ENCODE peak calls at places on chromosomes 4 and X, in ten cellular contexts. I, D, K, Z, U, M, X, F, A and O are unnamed samples.

GRCh38 chrX:8034058-8034457 is 106.8 kb upstream of the PNPLA4 start:
- DNase-seq in D (no peak), K (no peak), I (no peak), Z (no peak), F (peak), M (no peak), U (no peak), X (no peak), A (no peak), O (no peak)

GRCh38 chr4:173128199-173128890 is 40.3 kb upstream of the GALNT7 start:
- DNase-seq in K (no peak), F (no peak), U (no peak), X (no peak), Z (no peak), M (no peak), D (no peak), A (no peak), I (no peak), O (no peak)

GRCh38 chr4:180314972-180315371 is 1928.2 kb upstream of the TENM3 start:
- DNase-seq in A (no peak), K (no peak), F (no peak), I (no peak), X (peak), U (no peak), D (no peak), Z (peak), M (no peak), O (no peak)

GRCh38 chrX:10579018-10579752 is 41.2 kb downstream of the MID1 start:
- DNase-seq in K (no peak), X (no peak), M (no peak), D (no peak), F (no peak), U (peak), I (peak), Z (no peak), A (no peak), O (no peak)

GRCh38 chrX:42948723-42949122 is 170.8 kb upstream of the PPP1R2C start:
- DNase-seq in I (no peak), D (peak), X (no peak), Z (no peak), M (no peak), F (no peak), K (no peak), A (peak), U (no peak), O (no peak)

GRCh38 chrX:122418758-122419157 is 765.3 kb upstream of the GRIA3 start:
- DNase-seq in I (no peak), X (no peak), Z (no peak), U (no peak), F (no peak), A (no peak), K (no peak), M (no peak), D (no peak), O (no peak)

GRCh38 chr4:75545526-75545925 is 10.3 kb upstream of the ODAPH start:
- DNase-seq in D (no peak), M (no peak), A (no peak), U (peak), Z (no peak), F (no peak), I (no peak), X (no peak), K (no peak), O (no peak)

GRCh38 chr4:86816463-86817107 is 32.6 kb downstream of the SLC10A6 start:
- DNase-seq in K (no peak), A (no peak), Z (no peak), I (no peak), U (no peak), F (no peak), D (no peak), X (no peak), M (no peak), O (no peak)

GRCh38 chrX:43882294-43882681 is at the start of gene MAOB:
- DNase-seq in X (peak), U (no peak), I (no peak), Z (peak), K (no peak), M (no peak), F (peak), A (no peak), D (no peak), O (no peak)

GRCh38 chr4:55996611-55997010 is 47.9 kb downstream of the CEP135 start:
- DNase-seq in K (no peak), U (no peak), Z (no peak), X (no peak), I (no peak), F (no peak), M (no peak), A (no peak), D (no peak), O (no peak)

GRCh38 chrX:41317487-41318208 is 16.3 kb upstream of the DDX3X start:
- DNase-seq in F (no peak), Z (no peak), I (no peak), X (no peak), M (no peak), A (no peak), D (no peak), U (no peak), K (no peak), O (no peak)

GRCh38 chr4:79597266-79597665 is 189.2 kb upstream of the GK2 start:
- DNase-seq in K (no peak), X (no peak), Z (no peak), F (no peak), I (peak), D (no peak), M (no peak), U (peak), A (no peak), O (no peak)

GRCh38 chr4:77652237-77652897 is 46.7 kb downstream of the CXCL13 start:
- DNase-seq in Z (no peak), U (no peak), F (no peak), A (no peak), X (no peak), K (no peak), I (no peak), M (no peak), D (no peak), O (no peak)

GRCh38 chr4:1802151-1802715 is 9.1 kb downstream of the FGFR3 start:
- DNase-seq in K (no peak), U (no peak), A (no peak), I (no peak), M (no peak), Z (no peak), D (no peak), X (no peak), F (no peak), O (no peak)

GRCh38 chr4:15031993-15032660 is 29.8 kb downstream of the CPEB2 start:
- DNase-seq in U (no peak), M (no peak), X (no peak), K (no peak), D (no peak), I (peak), Z (no peak), F (no peak), A (no peak), O (no peak)

GRCh38 chr4:148444296-148445070 is 2.3 kb upstream of the NR3C2 start:
- DNase-seq in M (peak), D (peak), F (peak), X (peak), U (no peak), A (peak), K (peak), I (no peak), Z (peak), O (no peak)

GRCh38 chr4:26181616-26182015 is 139.2 kb upstream of the RBPJ start:
- DNase-seq in X (no peak), Z (no peak), A (no peak), F (no peak), K (no peak), D (no peak), I (no peak), U (no peak), M (no peak), O (no peak)

GRCh38 chr4:183106839-183107238 is 7.8 kb downstream of the WWC2 start:
- DNase-seq in Z (no peak), M (no peak), K (no peak), D (no peak), U (no peak), A (no peak), X (no peak), F (peak), I (no peak), O (no peak)

GRCh38 chrX:46461653-46462191 is 83.5 kb downstream of the ZNF674 start:
- DNase-seq in A (no peak), X (peak), K (no peak), U (no peak), F (no peak), D (no peak), Z (no peak), M (no peak), I (no peak), O (no peak)

GRCh38 chrX:74297766-74298165 is 6.2 kb upstream of the ZCCHC13 start:
- DNase-seq in A (no peak), M (no peak), F (no peak), Z (no peak), D (no peak), U (no peak), X (no peak), I (no peak), K (no peak), O (no peak)

GRCh38 chr4:53141308-53141707 is 224.6 kb downstream of the SCFD2 start:
- DNase-seq in F (no peak), D (no peak), Z (no peak), I (no peak), K (no peak), M (no peak), X (no peak), U (no peak), A (no peak), O (no peak)

GRCh38 chr4:15771419-15772058 is 6.6 kb upstream of the CD38 start:
- DNase-seq in Z (peak), I (no peak), X (no peak), D (no peak), M (no peak), A (no peak), U (no peak), F (no peak), K (no peak), O (no peak)

GRCh38 chr4:5477613-5478012 is 230.7 kb downstream of the EVC2 start:
- DNase-seq in X (no peak), D (no peak), U (no peak), A (no peak), K (no peak), Z (no peak), I (no peak), M (no peak), F (no peak), O (no peak)

GRCh38 chr4:11073621-11074051 is 355.1 kb downstream of the HS3ST1 start:
- DNase-seq in Z (no peak), I (no peak), D (no peak), F (peak), X (no peak), K (no peak), A (no peak), M (no peak), U (peak), O (no peak)